ENCODE peak calls at places on chromosomes 12 and 14, in six cellular contexts. E is gastrocnemius medialis, M is sigmoid colon, V is body of pancreas, L is HepG2, W is heart left ventricle. J is an unnamed sample.

GRCh38 chr12:4858385-4858784 is 51.3 kb upstream of the KCNA1 start:
- DNase-seq in V (peak), W (peak), M (no peak), E (no peak), L (peak), J (no peak)

GRCh38 chr12:102950950-102951490 is 6.5 kb upstream of the ASCL1 start:
- DNase-seq in L (no peak), M (no peak), W (no peak), V (no peak), E (no peak), J (no peak)

GRCh38 chr14:100851946-100852620 is 26.2 kb downstream of the MEG3 start:
- DNase-seq in E (no peak), W (no peak), V (no peak), L (no peak), M (no peak), J (no peak)

GRCh38 chr12:58566599-58566998 is 353.7 kb downstream of the LRIG3 start:
- DNase-seq in E (no peak), L (no peak), M (no peak), W (no peak), V (no peak), J (no peak)

GRCh38 chr14:69493791-69494190 is 9.3 kb downstream of the PLEKHD1 start:
- DNase-seq in W (no peak), E (no peak), V (no peak), M (no peak), L (no peak), J (no peak)

GRCh38 chr12:22416831-22417230 is 82.3 kb upstream of the ST8SIA1 start:
- DNase-seq in L (no peak), M (no peak), V (no peak), E (no peak), W (no peak), J (no peak)

GRCh38 chr12:124487065-124487833 is 80.2 kb downstream of the NCOR2 start:
- DNase-seq in L (no peak), V (no peak), E (no peak), M (no peak), W (no peak), J (peak)

GRCh38 chr12:98780261-98780660 is 135.2 kb downstream of the APAF1 start:
- DNase-seq in M (no peak), V (no peak), L (no peak), E (no peak), W (no peak), J (no peak)

GRCh38 chr14:100543471-100544455 is 43.5 kb downstream of the BEGAIN start:
- DNase-seq in M (no peak), L (no peak), V (no peak), W (no peak), E (no peak), J (no peak)

GRCh38 chr14:61454545-61454944 is 133.2 kb downstream of the PRKCH start:
- DNase-seq in V (peak), M (no peak), W (peak), L (no peak), E (peak), J (no peak)

GRCh38 chr12:5620896-5621295 is 189.0 kb downstream of the NTF3 start:
- DNase-seq in V (no peak), E (no peak), L (no peak), M (no peak), W (no peak), J (no peak)

GRCh38 chr12:47905313-47905730 is 528 bp upstream of the VDR start:
- DNase-seq in E (peak), M (peak), W (peak), L (no peak), V (peak), J (no peak)

GRCh38 chr12:30154996-30155730 is 371.4 kb upstream of the TMTC1 start:
- DNase-seq in L (no peak), E (no peak), M (no peak), W (no peak), V (no peak), J (no peak)

GRCh38 chr12:27332407-27333310 is at the start of gene BMAL2:
- DNase-seq in W (peak), L (peak), M (no peak), V (peak), E (no peak), J (peak)

GRCh38 chr12:108560321-108560721 is 652 bp downstream of the SART3 start:
- DNase-seq in L (peak), W (no peak), V (no peak), M (no peak), E (no peak), J (peak)

GRCh38 chr14:23174266-23174665 is 9.2 kb downstream of the SLC7A8 start:
- DNase-seq in L (no peak), W (no peak), E (no peak), V (no peak), M (no peak), J (no peak)

GRCh38 chr14:38762436-38762835 is 340.6 kb downstream of the SEC23A start:
- DNase-seq in W (no peak), V (no peak), L (no peak), M (no peak), E (no peak), J (no peak)

GRCh38 chr12:104737682-104738370 is 220.3 kb downstream of the SLC41A2 start:
- DNase-seq in L (no peak), V (no peak), E (no peak), W (no peak), M (no peak), J (no peak)

GRCh38 chr12:24133385-24133784 is 183.9 kb upstream of the SOX5 start:
- DNase-seq in W (no peak), L (peak), M (no peak), V (no peak), E (no peak), J (no peak)

GRCh38 chr12:7130791-7131501 is 775 bp downstream of the CLSTN3 start:
- DNase-seq in E (no peak), W (peak), M (no peak), L (no peak), V (peak), J (peak)

GRCh38 chr14:39419272-39419671 is 13.0 kb downstream of the FBXO33 start:
- DNase-seq in W (no peak), M (no peak), L (peak), V (no peak), E (no peak), J (no peak)

GRCh38 chr12:123634142-123634561 is 523 bp downstream of the GTF2H3 start:
- DNase-seq in W (no peak), V (no peak), M (no peak), L (no peak), E (no peak), J (no peak)

GRCh38 chr12:116244001-116244400 is 33.5 kb downstream of the MED13L start:
- DNase-seq in L (no peak), E (no peak), V (peak), M (no peak), W (no peak), J (no peak)

GRCh38 chr12:132513070-132513398 is 23.1 kb downstream of the FBRSL1 start:
- DNase-seq in L (no peak), M (no peak), V (no peak), E (no peak), W (no peak), J (no peak)

GRCh38 chr12:109947511-109947910 is 47.4 kb downstream of the TCHP start:
- DNase-seq in L (no peak), M (no peak), E (no peak), W (no peak), V (no peak), J (no peak)

GRCh38 chr12:109948382-109948781 is 47.8 kb downstream of the GIT2 start:
- DNase-seq in M (no peak), L (no peak), W (no peak), V (no peak), E (no peak), J (no peak)

GRCh38 chr12:109944975-109945374 is 44.9 kb downstream of the TCHP start:
- DNase-seq in W (peak), M (no peak), E (no peak), V (no peak), L (peak), J (peak)

GRCh38 chr12:109946505-109946904 is 46.4 kb downstream of the TCHP start:
- DNase-seq in M (no peak), E (no peak), W (peak), V (peak), L (no peak), J (no peak)

GRCh38 chr12:109946913-109947312 is 46.8 kb downstream of the TCHP start:
- DNase-seq in V (no peak), E (no peak), W (no peak), L (no peak), M (no peak), J (no peak)
- TF ChIP-seq POLR2A in V (no peak), E (no peak), W (no peak), L (no peak), M (no peak), J (no peak)

DNA sequence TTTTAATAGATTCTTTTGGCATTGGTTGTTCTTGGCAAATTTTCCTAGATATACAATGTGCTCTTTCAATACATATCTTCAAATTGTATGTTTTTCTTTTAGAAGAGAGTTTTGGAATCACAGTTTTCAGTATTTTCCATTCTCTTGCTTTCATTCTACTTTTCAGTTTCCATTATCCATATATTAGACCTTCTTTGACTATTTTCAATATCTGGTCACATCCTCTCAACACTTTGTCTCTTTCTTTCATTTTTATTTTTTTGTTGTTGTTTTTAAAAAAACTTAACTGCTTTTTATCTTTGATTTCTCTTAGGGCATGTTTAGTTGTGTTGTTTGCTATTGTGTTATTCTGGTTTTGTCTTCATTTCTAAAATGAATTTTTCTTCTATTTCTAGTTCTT is 59.9 kb upstream of the CLMN start:
- DNase-seq in M (no peak), V (no peak), L (no peak), E (no peak), W (no peak), J (no peak)
- TF ChIP-seq POLR2A in M (no peak), V (no peak), L (no peak), E (no peak), W (no peak), J (no peak)

GRCh38 chr12:93381183-93381975 is 3.7 kb downstream of the NUDT4 start:
- DNase-seq in V (no peak), W (no peak), M (no peak), L (no peak), E (no peak), J (peak)
- TF ChIP-seq POLR2A in V (no peak), W (no peak), M (no peak), L (no peak), E (no peak), J (no peak)

GRCh38 chr14:90583427-90583826 is 186.6 kb downstream of the CALM1 start:
- DNase-seq in M (no peak), L (no peak), E (no peak), V (no peak), W (peak), J (no peak)

GRCh38 chr14:90580381-90581335 is 183.8 kb downstream of the CALM1 start:
- DNase-seq in M (no peak), L (no peak), V (no peak), E (no peak), W (no peak), J (no peak)

GRCh38 chr14:90582166-90582565 is 185.3 kb downstream of the CALM1 start:
- DNase-seq in W (no peak), V (no peak), M (no peak), E (no peak), L (no peak), J (no peak)

GRCh38 chr14:90579816-90580215 is 183.0 kb downstream of the CALM1 start:
- DNase-seq in W (no peak), L (no peak), V (no peak), E (no peak), M (no peak), J (no peak)

DNA sequence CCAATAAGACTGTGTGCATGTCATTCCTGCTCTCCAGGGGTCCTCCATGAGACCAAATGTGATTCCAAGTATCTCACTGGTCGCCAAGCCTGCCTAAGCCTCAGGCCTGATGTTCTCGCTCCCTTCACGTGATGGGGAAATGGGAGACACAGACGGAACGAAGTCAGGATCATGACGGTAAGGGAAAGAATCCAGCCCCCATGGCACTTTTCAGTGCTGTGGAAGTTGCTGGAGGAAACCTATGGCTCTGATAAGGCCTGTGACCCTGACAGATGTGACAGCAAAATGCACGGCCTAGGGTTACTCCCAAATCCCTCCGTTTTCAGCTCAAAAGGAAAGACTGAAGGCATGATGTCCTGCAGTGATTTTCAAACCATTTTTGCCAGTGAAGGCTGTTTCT is 184.9 kb downstream of the CALM1 start:
- DNase-seq in E (no peak), M (no peak), V (no peak), W (no peak), L (no peak), J (no peak)
- TF ChIP-seq POLR2A in E (no peak), M (no peak), V (no peak), W (no peak), L (no peak), J (no peak)

DNA sequence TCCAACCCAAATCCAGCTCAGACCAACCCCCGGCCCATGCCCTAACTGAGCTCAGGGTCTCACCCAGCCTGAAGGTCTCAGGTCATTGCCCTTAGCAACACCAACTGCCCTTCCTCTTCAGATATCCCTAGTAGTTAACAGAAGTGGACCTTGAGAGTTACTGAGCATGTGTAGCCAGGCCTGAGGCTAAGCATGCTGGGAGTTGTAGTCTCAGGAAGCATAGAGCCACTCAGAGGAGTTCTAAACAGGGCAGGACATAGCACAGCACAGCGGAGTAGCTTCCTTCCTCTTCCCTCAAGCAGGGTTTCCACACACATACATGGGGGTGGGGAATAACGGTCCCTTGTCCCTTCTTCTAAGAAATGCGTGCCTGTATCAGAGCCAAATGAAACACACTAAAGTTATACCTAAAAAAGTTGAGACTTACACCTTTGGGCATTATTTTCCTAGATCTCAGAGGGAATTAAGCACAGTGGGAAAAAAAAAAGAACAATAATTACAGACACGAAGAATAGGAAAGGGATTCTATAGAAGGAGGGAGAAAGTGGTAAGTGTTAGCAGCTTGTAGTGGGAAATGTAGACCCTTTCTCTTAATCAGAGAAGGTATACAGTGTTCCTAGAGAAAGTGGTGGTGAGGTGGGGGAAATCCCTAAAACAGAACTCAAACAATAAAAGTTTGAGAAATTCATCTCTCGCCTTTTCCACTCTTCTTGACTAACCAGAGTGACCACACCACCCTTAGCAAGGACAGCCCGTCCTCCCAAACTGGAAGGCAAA is 4.4 kb downstream of the KMT2D start:
- DNase-seq in E (peak), L (peak), M (peak), W (peak), V (peak), J (peak)
- TF ChIP-seq POLR2A in E (no peak), L (no peak), M (no peak), W (no peak), V (no peak), J (no peak)

GRCh38 chr12:990308-990648 is 745 bp upstream of the ERC1 start:
- DNase-seq in E (peak), V (peak), W (no peak), L (peak), M (peak), J (peak)

GRCh38 chr12:989051-989450 is 2.0 kb upstream of the ERC1 start:
- DNase-seq in V (no peak), E (no peak), W (no peak), M (no peak), L (no peak), J (peak)

GRCh38 chr12:989751-990278 is 1.2 kb upstream of the ERC1 start:
- DNase-seq in W (peak), E (peak), L (peak), V (peak), M (peak), J (peak)

GRCh38 chr12:991350-992278 is 591 bp downstream of the ERC1 start:
- DNase-seq in L (no peak), M (no peak), E (no peak), V (no peak), W (no peak), J (peak)

DNA sequence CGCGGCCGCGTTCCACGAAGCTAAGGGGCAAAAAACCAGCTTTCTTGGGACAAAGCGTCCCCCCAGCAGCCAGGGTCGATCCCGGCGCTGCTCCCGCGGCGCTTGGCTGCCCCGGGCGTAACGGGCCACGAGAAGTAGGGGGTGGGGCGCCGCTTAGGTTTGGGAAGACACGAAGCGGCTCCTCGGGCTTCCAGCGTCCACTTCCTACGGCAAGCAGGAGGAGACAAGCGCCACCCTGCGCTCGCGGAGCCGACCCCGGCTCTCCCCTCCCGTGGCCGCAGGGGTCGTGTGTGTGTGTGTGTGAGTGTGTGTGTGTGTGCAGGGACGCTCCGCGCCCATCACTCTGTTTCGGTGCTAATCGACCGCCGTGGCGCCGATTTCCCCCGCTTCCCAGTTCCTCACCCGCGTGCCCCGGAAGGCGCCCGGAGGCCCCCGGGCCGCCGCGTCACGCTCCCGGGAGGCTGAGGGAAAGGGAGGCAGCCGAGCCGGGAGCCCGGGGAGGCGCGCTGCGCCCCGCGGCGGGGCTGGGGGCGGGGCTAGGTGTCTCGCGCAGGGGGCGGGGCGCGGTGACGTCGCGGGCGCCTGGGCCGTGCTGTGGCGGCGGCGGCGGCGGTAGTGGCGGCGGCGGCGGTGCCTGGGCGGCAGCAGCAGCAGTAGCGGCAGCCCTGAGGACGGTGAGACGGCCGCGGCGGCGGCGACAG is at the start of gene ERC1:
- DNase-seq in M (peak), E (peak), V (peak), W (peak), L (peak), J (peak)
- TF ChIP-seq POLR2A in M (peak), E (peak), V (peak), W (no peak), L (peak), J (peak)

GRCh38 chr12:31914927-31915326 is 44.3 kb upstream of the RESF1 start:
- DNase-seq in L (no peak), V (no peak), M (no peak), W (no peak), E (no peak), J (no peak)

DNA sequence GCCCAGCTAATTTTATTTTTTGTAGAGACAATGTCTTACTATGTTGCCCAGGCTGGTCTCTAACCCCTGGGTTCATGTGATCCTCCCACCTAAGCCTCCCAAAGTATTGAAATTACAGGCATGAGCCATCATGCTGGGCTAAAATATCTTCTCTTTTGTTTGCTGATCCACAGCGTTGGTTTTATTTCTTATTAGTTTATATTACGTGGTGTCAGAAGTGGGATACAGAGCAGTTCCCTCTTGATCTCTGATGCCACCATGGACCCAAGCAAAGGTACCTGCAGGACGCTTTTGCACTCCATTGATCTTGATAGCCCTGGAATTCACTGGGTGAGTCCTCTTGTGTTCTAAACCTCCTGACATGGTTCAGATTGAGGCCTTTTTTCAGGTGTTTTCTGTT is 43.8 kb upstream of the RESF1 start:
- DNase-seq in M (no peak), E (no peak), W (no peak), V (no peak), L (no peak), J (no peak)
- TF ChIP-seq POLR2A in M (no peak), E (no peak), W (no peak), V (no peak), L (no peak), J (no peak)

DNA sequence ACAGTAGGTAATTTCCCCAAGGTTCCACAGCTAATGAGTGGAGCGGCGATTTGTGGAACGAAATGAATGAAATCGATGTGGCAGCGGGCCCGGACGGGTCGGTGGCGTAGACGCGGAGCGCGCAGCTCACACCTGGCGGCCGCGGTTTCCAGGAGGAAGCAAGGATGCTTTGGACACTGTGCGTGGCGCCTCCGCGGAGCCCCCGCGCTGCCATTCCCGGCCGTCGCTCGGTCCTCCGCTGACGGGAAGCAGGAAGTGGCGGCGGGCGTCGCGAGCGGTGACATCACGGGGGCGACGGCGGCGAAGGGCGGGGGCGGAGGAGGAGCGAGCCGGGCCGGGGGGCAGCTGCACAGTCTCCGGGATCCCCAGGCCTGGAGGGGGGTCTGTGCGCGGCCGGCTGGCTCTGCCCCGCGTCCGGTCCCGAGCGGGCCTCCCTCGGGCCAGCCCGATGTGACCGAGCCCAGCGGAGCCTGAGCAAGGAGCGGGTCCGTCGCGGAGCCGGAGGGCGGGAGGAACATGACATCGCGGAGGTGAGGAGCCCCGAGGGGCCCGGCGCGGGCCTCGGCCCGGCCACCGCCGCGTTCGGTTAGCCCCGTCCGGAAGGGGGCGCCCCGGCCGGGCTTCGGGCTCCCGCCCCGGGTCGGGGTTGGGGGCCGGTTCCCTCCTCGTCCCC is at the start of gene PTPN11:
- DNase-seq in V (peak), E (peak), L (peak), M (peak), W (peak), J (peak)
- TF ChIP-seq POLR2A in V (peak), E (peak), L (peak), M (peak), W (peak), J (peak)

J was measured in erythroblast.